ENCODE peak calls at places on chromosomes 11 and 22, in nine cellular contexts. V, W, Y, C, I, X, D, J and E are unnamed samples.

GRCh38 chr11:128766687-128767086 is 72.8 kb downstream of the FLI1 start:
- DNase-seq in V (no peak), W (no peak), Y (no peak), C (no peak), I (no peak), X (peak; percentile 27), D (no peak), J (no peak), E (no peak)

GRCh38 chr11:134802116-134802515 is 390.1 kb upstream of the B3GAT1 start:
- DNase-seq in V (no peak), W (no peak), Y (no peak), C (no peak), I (peak; percentile 11), X (no peak), D (no peak), J (no peak), E (no peak)

GRCh38 chr11:132140056-132140455 is 769.6 kb downstream of the NTM start:
- DNase-seq in V (no peak), W (no peak), Y (no peak), C (no peak), I (no peak), X (no peak), D (no peak), J (no peak), E (no peak)

GRCh38 chr22:44538071-44538470 is 40.0 kb upstream of the RTL6 start:
- DNase-seq in V (peak; percentile 15), W (no peak), Y (peak; percentile 64), C (no peak), I (no peak), X (no peak), D (no peak), J (peak; percentile 11), E (no peak)

GRCh38 chr11:109062445-109062844 is 359.5 kb upstream of the C11orf87 start:
- DNase-seq in V (no peak), W (no peak), Y (no peak), C (no peak), I (no peak), X (no peak), D (no peak), J (no peak), E (no peak)

GRCh38 chr11:34805937-34806336 is 110.2 kb downstream of the APIP start:
- DNase-seq in V (no peak), W (no peak), Y (no peak), C (no peak), I (no peak), X (no peak), D (no peak), J (no peak), E (no peak)

GRCh38 chr22:38240734-38241252 is 32.0 kb downstream of the TMEM184B start:
- DNase-seq in V (peak; percentile 82), W (no peak), Y (peak; percentile 58), C (no peak), I (peak; percentile 56), X (no peak), D (no peak), J (peak; percentile 93), E (no peak)

GRCh38 chr22:44120314-44120704 is 60.4 kb upstream of the PARVG start:
- DNase-seq in V (no peak), W (no peak), Y (no peak), C (no peak), I (no peak), X (no peak), D (no peak), J (no peak), E (no peak)

GRCh38 chr22:35299217-35299716 is 427 bp upstream of the TOM1 start:
- DNase-seq in V (peak; percentile 25), W (no peak), Y (peak; percentile 17), C (no peak), I (peak; percentile 55), X (peak; percentile 18), D (no peak), J (no peak), E (no peak)

GRCh38 chr11:269146-269890 is 8.9 kb upstream of the NLRP6 start:
- DNase-seq in V (no peak), W (no peak), Y (no peak), C (peak; percentile 60), I (no peak), X (no peak), D (no peak), J (no peak), E (no peak)

GRCh38 chr11:59175104-59175503 is 3.2 kb downstream of the DTX4 start:
- DNase-seq in V (no peak), W (no peak), Y (peak; percentile 28), C (no peak), I (no peak), X (no peak), D (no peak), J (no peak), E (no peak)

GRCh38 chr11:116342148-116342547 is 430.6 kb downstream of the BUD13 start:
- DNase-seq in V (no peak), W (no peak), Y (no peak), C (no peak), I (no peak), X (no peak), D (no peak), J (no peak), E (no peak)